ENCODE peak calls at places on chromosomes 3 and 15, in nine cellular contexts. One of them, this sample, is unnamed.

GRCh38 chr3:195543642-195544536 is 764 bp upstream of the PPP1R2 start:
- DNase-seq in activated CD4-positive, CD25-positive, alpha-beta regulatory T cell: no peak
- DNase-seq in NCI-H1092 treated with DMSO at 0.1 percent for 48 hours: no peak
- DNase-seq in hippocampal formation: no peak
- DNase-seq in activated gamma-delta T cell treated with anti-CD3 and anti-CD28 coated beads, Interleukin-2, amount 50 U/mL, for 16 hours: no peak
- DNase-seq in caudate nucleus: no peak
- DNase-seq in HT-29: no peak
- DNase-seq in HepG2: peak; percentile 73
- DNase-seq in H54: no peak
- DNase-seq in this sample: no peak

GRCh38 chr3:172203522-172204258 is 164.3 kb downstream of the FNDC3B start:
- DNase-seq in hippocampal formation: peak; percentile 53
- DNase-seq in H54: no peak
- DNase-seq in HepG2: peak; percentile 98
- DNase-seq in activated gamma-delta T cell treated with anti-CD3 and anti-CD28 coated beads, Interleukin-2, amount 50 U/mL, for 16 hours: no peak
- DNase-seq in NCI-H1092 treated with DMSO at 0.1 percent for 48 hours: peak; percentile 90
- DNase-seq in HT-29: no peak
- DNase-seq in activated CD4-positive, CD25-positive, alpha-beta regulatory T cell: no peak
- DNase-seq in caudate nucleus: no peak
- DNase-seq in this sample: no peak

GRCh38 chr3:128385080-128385832 is 81.4 kb downstream of the DNAJB8 start:
- DNase-seq in activated gamma-delta T cell treated with anti-CD3 and anti-CD28 coated beads, Interleukin-2, amount 50 U/mL, for 16 hours: no peak
- DNase-seq in caudate nucleus: no peak
- DNase-seq in HepG2: peak; percentile 75
- DNase-seq in activated CD4-positive, CD25-positive, alpha-beta regulatory T cell: no peak
- DNase-seq in H54: peak; percentile 70
- DNase-seq in hippocampal formation: no peak
- DNase-seq in HT-29: peak; percentile 73
- DNase-seq in NCI-H1092 treated with DMSO at 0.1 percent for 48 hours: no peak
- DNase-seq in this sample: no peak

GRCh38 chr3:185709241-185709955 is 115.4 kb downstream of the IGF2BP2 start:
- DNase-seq in HepG2: no peak
- DNase-seq in caudate nucleus: no peak
- DNase-seq in activated gamma-delta T cell treated with anti-CD3 and anti-CD28 coated beads, Interleukin-2, amount 50 U/mL, for 16 hours: no peak
- DNase-seq in HT-29: no peak
- DNase-seq in H54: no peak
- DNase-seq in NCI-H1092 treated with DMSO at 0.1 percent for 48 hours: no peak
- DNase-seq in activated CD4-positive, CD25-positive, alpha-beta regulatory T cell: no peak
- DNase-seq in hippocampal formation: no peak
- DNase-seq in this sample: no peak

GRCh38 chr3:153442386-153442785 is 280.4 kb downstream of the RAP2B start:
- DNase-seq in activated CD4-positive, CD25-positive, alpha-beta regulatory T cell: no peak
- DNase-seq in NCI-H1092 treated with DMSO at 0.1 percent for 48 hours: no peak
- DNase-seq in HepG2: no peak
- DNase-seq in caudate nucleus: no peak
- DNase-seq in H54: no peak
- DNase-seq in hippocampal formation: no peak
- DNase-seq in HT-29: no peak
- DNase-seq in activated gamma-delta T cell treated with anti-CD3 and anti-CD28 coated beads, Interleukin-2, amount 50 U/mL, for 16 hours: no peak
- DNase-seq in this sample: no peak

GRCh38 chr3:119690043-119690656 is 12.7 kb upstream of the CFAP91 start:
- DNase-seq in NCI-H1092 treated with DMSO at 0.1 percent for 48 hours: no peak
- DNase-seq in activated CD4-positive, CD25-positive, alpha-beta regulatory T cell: no peak
- DNase-seq in HT-29: peak; percentile 26
- DNase-seq in hippocampal formation: no peak
- DNase-seq in HepG2: peak; percentile 18
- DNase-seq in activated gamma-delta T cell treated with anti-CD3 and anti-CD28 coated beads, Interleukin-2, amount 50 U/mL, for 16 hours: no peak
- DNase-seq in H54: peak; percentile 13
- DNase-seq in caudate nucleus: no peak
- DNase-seq in this sample: no peak

GRCh38 chr15:64842099-64842940 is 605 bp downstream of the PLEKHO2 start:
- DNase-seq in HT-29: peak; percentile 46
- DNase-seq in activated CD4-positive, CD25-positive, alpha-beta regulatory T cell: no peak
- DNase-seq in NCI-H1092 treated with DMSO at 0.1 percent for 48 hours: no peak
- DNase-seq in activated gamma-delta T cell treated with anti-CD3 and anti-CD28 coated beads, Interleukin-2, amount 50 U/mL, for 16 hours: no peak
- DNase-seq in HepG2: no peak
- DNase-seq in caudate nucleus: no peak
- DNase-seq in hippocampal formation: no peak
- DNase-seq in H54: no peak
- DNase-seq in this sample: no peak

GRCh38 chr3:184757010-184757651 is 45.3 kb upstream of the MAGEF1 start:
- DNase-seq in HT-29: no peak
- DNase-seq in activated CD4-positive, CD25-positive, alpha-beta regulatory T cell: no peak
- DNase-seq in caudate nucleus: no peak
- DNase-seq in H54: no peak
- DNase-seq in hippocampal formation: no peak
- DNase-seq in NCI-H1092 treated with DMSO at 0.1 percent for 48 hours: peak; percentile 28
- DNase-seq in HepG2: no peak
- DNase-seq in activated gamma-delta T cell treated with anti-CD3 and anti-CD28 coated beads, Interleukin-2, amount 50 U/mL, for 16 hours: no peak
- DNase-seq in this sample: no peak

GRCh38 chr15:24054547-24055245 is 367.6 kb upstream of the NDN start:
- DNase-seq in NCI-H1092 treated with DMSO at 0.1 percent for 48 hours: no peak
- DNase-seq in activated gamma-delta T cell treated with anti-CD3 and anti-CD28 coated beads, Interleukin-2, amount 50 U/mL, for 16 hours: no peak
- DNase-seq in hippocampal formation: no peak
- DNase-seq in HepG2: no peak
- DNase-seq in HT-29: no peak
- DNase-seq in activated CD4-positive, CD25-positive, alpha-beta regulatory T cell: no peak
- DNase-seq in caudate nucleus: no peak
- DNase-seq in H54: no peak
- DNase-seq in this sample: no peak

GRCh38 chr3:171358171-171358890 is 101.9 kb downstream of the TNIK start:
- DNase-seq in H54: no peak
- DNase-seq in activated gamma-delta T cell treated with anti-CD3 and anti-CD28 coated beads, Interleukin-2, amount 50 U/mL, for 16 hours: no peak
- DNase-seq in HepG2: no peak
- DNase-seq in activated CD4-positive, CD25-positive, alpha-beta regulatory T cell: no peak
- DNase-seq in NCI-H1092 treated with DMSO at 0.1 percent for 48 hours: no peak
- DNase-seq in HT-29: no peak
- DNase-seq in hippocampal formation: no peak
- DNase-seq in caudate nucleus: no peak
- DNase-seq in this sample: no peak

GRCh38 chr15:68576253-68577236 is 2.2 kb upstream of the CORO2B start:
- DNase-seq in activated CD4-positive, CD25-positive, alpha-beta regulatory T cell: no peak
- DNase-seq in H54: no peak
- DNase-seq in HT-29: no peak
- DNase-seq in HepG2: no peak
- DNase-seq in caudate nucleus: no peak
- DNase-seq in hippocampal formation: no peak
- DNase-seq in NCI-H1092 treated with DMSO at 0.1 percent for 48 hours: peak; percentile 38
- DNase-seq in activated gamma-delta T cell treated with anti-CD3 and anti-CD28 coated beads, Interleukin-2, amount 50 U/mL, for 16 hours: no peak
- DNase-seq in this sample: no peak

GRCh38 chr15:28952666-28953491 is 67.1 kb downstream of the APBA2 start:
- DNase-seq in HepG2: no peak
- DNase-seq in hippocampal formation: no peak
- DNase-seq in caudate nucleus: no peak
- DNase-seq in activated CD4-positive, CD25-positive, alpha-beta regulatory T cell: no peak
- DNase-seq in HT-29: no peak
- DNase-seq in H54: no peak
- DNase-seq in NCI-H1092 treated with DMSO at 0.1 percent for 48 hours: no peak
- DNase-seq in activated gamma-delta T cell treated with anti-CD3 and anti-CD28 coated beads, Interleukin-2, amount 50 U/mL, for 16 hours: no peak
- DNase-seq in this sample: no peak

GRCh38 chr3:178083906-178084823 is 452.1 kb upstream of the KCNMB2 start:
- DNase-seq in HepG2: peak; percentile 10
- DNase-seq in HT-29: peak; percentile 15
- DNase-seq in NCI-H1092 treated with DMSO at 0.1 percent for 48 hours: peak; percentile 89
- DNase-seq in H54: no peak
- DNase-seq in activated CD4-positive, CD25-positive, alpha-beta regulatory T cell: no peak
- DNase-seq in caudate nucleus: no peak
- DNase-seq in activated gamma-delta T cell treated with anti-CD3 and anti-CD28 coated beads, Interleukin-2, amount 50 U/mL, for 16 hours: no peak
- DNase-seq in hippocampal formation: no peak
- DNase-seq in this sample: no peak

GRCh38 chr3:54278960-54279359 is 156.6 kb downstream of the CACNA2D3 start:
- DNase-seq in HT-29: peak; percentile 4
- DNase-seq in activated CD4-positive, CD25-positive, alpha-beta regulatory T cell: no peak
- DNase-seq in hippocampal formation: no peak
- DNase-seq in caudate nucleus: no peak
- DNase-seq in H54: no peak
- DNase-seq in NCI-H1092 treated with DMSO at 0.1 percent for 48 hours: no peak
- DNase-seq in HepG2: no peak
- DNase-seq in activated gamma-delta T cell treated with anti-CD3 and anti-CD28 coated beads, Interleukin-2, amount 50 U/mL, for 16 hours: no peak
- DNase-seq in this sample: no peak

GRCh38 chr3:114411811-114412803 is 118.3 kb downstream of the TIGIT start:
- DNase-seq in H54: peak; percentile 33
- DNase-seq in hippocampal formation: no peak
- DNase-seq in activated CD4-positive, CD25-positive, alpha-beta regulatory T cell: no peak
- DNase-seq in HepG2: peak; percentile 47
- DNase-seq in caudate nucleus: no peak
- DNase-seq in activated gamma-delta T cell treated with anti-CD3 and anti-CD28 coated beads, Interleukin-2, amount 50 U/mL, for 16 hours: peak; percentile 1
- DNase-seq in NCI-H1092 treated with DMSO at 0.1 percent for 48 hours: no peak
- DNase-seq in HT-29: no peak
- DNase-seq in this sample: no peak

GRCh38 chr3:124292329-124292728 is 300.4 kb upstream of the ROPN1 start:
- DNase-seq in activated CD4-positive, CD25-positive, alpha-beta regulatory T cell: no peak
- DNase-seq in H54: no peak
- DNase-seq in HT-29: peak; percentile 73
- DNase-seq in caudate nucleus: no peak
- DNase-seq in HepG2: no peak
- DNase-seq in activated gamma-delta T cell treated with anti-CD3 and anti-CD28 coated beads, Interleukin-2, amount 50 U/mL, for 16 hours: no peak
- DNase-seq in hippocampal formation: no peak
- DNase-seq in NCI-H1092 treated with DMSO at 0.1 percent for 48 hours: no peak
- DNase-seq in this sample: no peak

GRCh38 chr3:143243686-143244085 is 124.1 kb downstream of the CHST2 start:
- DNase-seq in activated CD4-positive, CD25-positive, alpha-beta regulatory T cell: no peak
- DNase-seq in NCI-H1092 treated with DMSO at 0.1 percent for 48 hours: no peak
- DNase-seq in activated gamma-delta T cell treated with anti-CD3 and anti-CD28 coated beads, Interleukin-2, amount 50 U/mL, for 16 hours: no peak
- DNase-seq in HT-29: no peak
- DNase-seq in hippocampal formation: no peak
- DNase-seq in H54: no peak
- DNase-seq in caudate nucleus: no peak
- DNase-seq in HepG2: no peak
- DNase-seq in this sample: no peak

GRCh38 chr15:74384566-74385441 is 17.4 kb upstream of the CYP11A1 start:
- DNase-seq in hippocampal formation: no peak
- DNase-seq in activated gamma-delta T cell treated with anti-CD3 and anti-CD28 coated beads, Interleukin-2, amount 50 U/mL, for 16 hours: no peak
- DNase-seq in HT-29: peak; percentile 18
- DNase-seq in activated CD4-positive, CD25-positive, alpha-beta regulatory T cell: peak; percentile 31
- DNase-seq in caudate nucleus: no peak
- DNase-seq in HepG2: no peak
- DNase-seq in NCI-H1092 treated with DMSO at 0.1 percent for 48 hours: no peak
- DNase-seq in H54: peak; percentile 60
- DNase-seq in this sample: no peak

GRCh38 chr3:38454179-38454883 is 641 bp downstream of the ACVR2B start:
- DNase-seq in hippocampal formation: no peak
- DNase-seq in H54: peak; percentile 50
- DNase-seq in NCI-H1092 treated with DMSO at 0.1 percent for 48 hours: peak; percentile 29
- DNase-seq in HT-29: peak; percentile 18
- DNase-seq in activated gamma-delta T cell treated with anti-CD3 and anti-CD28 coated beads, Interleukin-2, amount 50 U/mL, for 16 hours: no peak
- DNase-seq in activated CD4-positive, CD25-positive, alpha-beta regulatory T cell: no peak
- DNase-seq in HepG2: no peak
- DNase-seq in caudate nucleus: no peak
- DNase-seq in this sample: no peak

GRCh38 chr15:72358532-72359180 is 17.2 kb downstream of the HEXA start:
- DNase-seq in activated gamma-delta T cell treated with anti-CD3 and anti-CD28 coated beads, Interleukin-2, amount 50 U/mL, for 16 hours: no peak
- DNase-seq in HepG2: peak; percentile 83
- DNase-seq in HT-29: peak; percentile 59
- DNase-seq in NCI-H1092 treated with DMSO at 0.1 percent for 48 hours: no peak
- DNase-seq in activated CD4-positive, CD25-positive, alpha-beta regulatory T cell: no peak
- DNase-seq in caudate nucleus: no peak
- DNase-seq in H54: no peak
- DNase-seq in hippocampal formation: no peak
- DNase-seq in this sample: no peak

GRCh38 chr3:30628188-30628930 is 22.0 kb downstream of the TGFBR2 start:
- DNase-seq in activated CD4-positive, CD25-positive, alpha-beta regulatory T cell: no peak
- DNase-seq in hippocampal formation: no peak
- DNase-seq in activated gamma-delta T cell treated with anti-CD3 and anti-CD28 coated beads, Interleukin-2, amount 50 U/mL, for 16 hours: no peak
- DNase-seq in HT-29: no peak
- DNase-seq in HepG2: no peak
- DNase-seq in NCI-H1092 treated with DMSO at 0.1 percent for 48 hours: no peak
- DNase-seq in H54: no peak
- DNase-seq in caudate nucleus: no peak
- DNase-seq in this sample: no peak

GRCh38 chr3:133874344-133874743 is 21.3 kb downstream of the RAB6B start:
- DNase-seq in activated gamma-delta T cell treated with anti-CD3 and anti-CD28 coated beads, Interleukin-2, amount 50 U/mL, for 16 hours: no peak
- DNase-seq in caudate nucleus: no peak
- DNase-seq in HepG2: no peak
- DNase-seq in NCI-H1092 treated with DMSO at 0.1 percent for 48 hours: no peak
- DNase-seq in activated CD4-positive, CD25-positive, alpha-beta regulatory T cell: no peak
- DNase-seq in H54: no peak
- DNase-seq in HT-29: no peak
- DNase-seq in hippocampal formation: no peak
- DNase-seq in this sample: no peak

GRCh38 chr3:86985427-86985826 is 5.5 kb downstream of the VGLL3 start:
- DNase-seq in caudate nucleus: no peak
- DNase-seq in HepG2: no peak
- DNase-seq in activated CD4-positive, CD25-positive, alpha-beta regulatory T cell: no peak
- DNase-seq in H54: no peak
- DNase-seq in NCI-H1092 treated with DMSO at 0.1 percent for 48 hours: no peak
- DNase-seq in HT-29: no peak
- DNase-seq in activated gamma-delta T cell treated with anti-CD3 and anti-CD28 coated beads, Interleukin-2, amount 50 U/mL, for 16 hours: no peak
- DNase-seq in hippocampal formation: no peak
- DNase-seq in this sample: no peak

GRCh38 chr3:124281453-124282316 is 289.8 kb upstream of the ROPN1 start:
- DNase-seq in HepG2: peak; percentile 10
- DNase-seq in HT-29: peak; percentile 73
- DNase-seq in hippocampal formation: no peak
- DNase-seq in NCI-H1092 treated with DMSO at 0.1 percent for 48 hours: peak; percentile 54
- DNase-seq in H54: peak; percentile 34
- DNase-seq in caudate nucleus: no peak
- DNase-seq in activated gamma-delta T cell treated with anti-CD3 and anti-CD28 coated beads, Interleukin-2, amount 50 U/mL, for 16 hours: no peak
- DNase-seq in activated CD4-positive, CD25-positive, alpha-beta regulatory T cell: no peak
- DNase-seq in this sample: no peak

GRCh38 chr3:88219138-88219792 is 69.5 kb downstream of the C3orf38 start:
- DNase-seq in activated CD4-positive, CD25-positive, alpha-beta regulatory T cell: no peak
- DNase-seq in HT-29: peak; percentile 38
- DNase-seq in H54: no peak
- DNase-seq in HepG2: peak; percentile 69
- DNase-seq in NCI-H1092 treated with DMSO at 0.1 percent for 48 hours: peak; percentile 45
- DNase-seq in caudate nucleus: no peak
- DNase-seq in hippocampal formation: peak; percentile 27
- DNase-seq in activated gamma-delta T cell treated with anti-CD3 and anti-CD28 coated beads, Interleukin-2, amount 50 U/mL, for 16 hours: no peak
- DNase-seq in this sample: no peak

GRCh38 chr15:85582076-85582718 is 201.8 kb downstream of the AKAP13 start:
- DNase-seq in HepG2: no peak
- DNase-seq in hippocampal formation: no peak
- DNase-seq in activated CD4-positive, CD25-positive, alpha-beta regulatory T cell: no peak
- DNase-seq in activated gamma-delta T cell treated with anti-CD3 and anti-CD28 coated beads, Interleukin-2, amount 50 U/mL, for 16 hours: no peak
- DNase-seq in caudate nucleus: no peak
- DNase-seq in NCI-H1092 treated with DMSO at 0.1 percent for 48 hours: no peak
- DNase-seq in H54: no peak
- DNase-seq in HT-29: peak; percentile 66
- DNase-seq in this sample: no peak

GRCh38 chr3:178646205-178646604 is 110.0 kb downstream of the KCNMB2 start:
- DNase-seq in hippocampal formation: no peak
- DNase-seq in activated CD4-positive, CD25-positive, alpha-beta regulatory T cell: no peak
- DNase-seq in HepG2: no peak
- DNase-seq in H54: no peak
- DNase-seq in NCI-H1092 treated with DMSO at 0.1 percent for 48 hours: no peak
- DNase-seq in activated gamma-delta T cell treated with anti-CD3 and anti-CD28 coated beads, Interleukin-2, amount 50 U/mL, for 16 hours: no peak
- DNase-seq in caudate nucleus: no peak
- DNase-seq in HT-29: no peak
- DNase-seq in this sample: no peak

GRCh38 chr3:153144779-153145178 is 17.2 kb upstream of the RAP2B start:
- DNase-seq in HT-29: no peak
- DNase-seq in H54: no peak
- DNase-seq in activated CD4-positive, CD25-positive, alpha-beta regulatory T cell: no peak
- DNase-seq in caudate nucleus: no peak
- DNase-seq in NCI-H1092 treated with DMSO at 0.1 percent for 48 hours: no peak
- DNase-seq in hippocampal formation: no peak
- DNase-seq in activated gamma-delta T cell treated with anti-CD3 and anti-CD28 coated beads, Interleukin-2, amount 50 U/mL, for 16 hours: no peak
- DNase-seq in HepG2: no peak
- DNase-seq in this sample: no peak

GRCh38 chr15:41919954-41920538 is 26.2 kb upstream of the SPTBN5 start:
- DNase-seq in hippocampal formation: no peak
- DNase-seq in activated CD4-positive, CD25-positive, alpha-beta regulatory T cell: no peak
- DNase-seq in HepG2: no peak
- DNase-seq in NCI-H1092 treated with DMSO at 0.1 percent for 48 hours: no peak
- DNase-seq in caudate nucleus: no peak
- DNase-seq in activated gamma-delta T cell treated with anti-CD3 and anti-CD28 coated beads, Interleukin-2, amount 50 U/mL, for 16 hours: no peak
- DNase-seq in H54: no peak
- DNase-seq in HT-29: no peak
- DNase-seq in this sample: no peak

GRCh38 chr3:190252080-190252479 is 70.2 kb downstream of the CLDN1 start:
- DNase-seq in HT-29: no peak
- DNase-seq in activated CD4-positive, CD25-positive, alpha-beta regulatory T cell: no peak
- DNase-seq in NCI-H1092 treated with DMSO at 0.1 percent for 48 hours: no peak
- DNase-seq in HepG2: no peak
- DNase-seq in hippocampal formation: no peak
- DNase-seq in caudate nucleus: no peak
- DNase-seq in activated gamma-delta T cell treated with anti-CD3 and anti-CD28 coated beads, Interleukin-2, amount 50 U/mL, for 16 hours: no peak
- DNase-seq in H54: no peak
- DNase-seq in this sample: no peak

GRCh38 chr15:63469190-63469589 is 35.2 kb upstream of the USP3 start:
- DNase-seq in activated gamma-delta T cell treated with anti-CD3 and anti-CD28 coated beads, Interleukin-2, amount 50 U/mL, for 16 hours: no peak
- DNase-seq in NCI-H1092 treated with DMSO at 0.1 percent for 48 hours: no peak
- DNase-seq in caudate nucleus: no peak
- DNase-seq in HepG2: no peak
- DNase-seq in activated CD4-positive, CD25-positive, alpha-beta regulatory T cell: no peak
- DNase-seq in H54: no peak
- DNase-seq in hippocampal formation: no peak
- DNase-seq in HT-29: no peak
- DNase-seq in this sample: no peak

This sample was measured in activated naive CD8-positive, alpha-beta T cell treated with anti-CD3 and anti-CD28 coated beads, Interleukin-2, amount 50 U/mL, for 16 hours.